ENCODE peak calls at places on chromosome 14, in six cellular contexts. One of them, this sample, is unnamed.
A peak's percentile ranks its signal among the peaks of the same experiment; 100 is the strongest.

GRCh38 chr14:22084393-22085281 is 411.0 kb upstream of the OR4E1 start:
- DNase-seq in uterus: no peak
- DNase-seq in CD4-positive, alpha-beta memory T cell: peak; percentile 45
- DNase-seq in heart right ventricle: peak; percentile 9
- DNase-seq in CD8-positive, alpha-beta T cell: no peak
- DNase-seq in IMR-90: peak; percentile 62
- DNase-seq in this sample: no peak

GRCh38 chr14:81269979-81270375 is 49.2 kb upstream of the GTF2A1 start:
- DNase-seq in uterus: no peak
- DNase-seq in CD4-positive, alpha-beta memory T cell: no peak
- DNase-seq in heart right ventricle: no peak
- DNase-seq in CD8-positive, alpha-beta T cell: no peak
- DNase-seq in IMR-90: no peak
- DNase-seq in this sample: no peak

GRCh38 chr14:76208340-76208739 is 56.6 kb downstream of the GPATCH2L start:
- DNase-seq in uterus: no peak
- DNase-seq in CD4-positive, alpha-beta memory T cell: no peak
- DNase-seq in heart right ventricle: no peak
- DNase-seq in CD8-positive, alpha-beta T cell: no peak
- DNase-seq in IMR-90: no peak
- DNase-seq in this sample: no peak

GRCh38 chr14:33799705-33800269 is 151.1 kb downstream of the EGLN3 start:
- DNase-seq in uterus: no peak
- DNase-seq in CD4-positive, alpha-beta memory T cell: no peak
- DNase-seq in heart right ventricle: no peak
- DNase-seq in CD8-positive, alpha-beta T cell: no peak
- DNase-seq in IMR-90: no peak
- DNase-seq in this sample: no peak

GRCh38 chr14:40682131-40682913 is 924.4 kb upstream of the LRFN5 start:
- DNase-seq in uterus: no peak
- DNase-seq in CD4-positive, alpha-beta memory T cell: no peak
- DNase-seq in heart right ventricle: no peak
- DNase-seq in CD8-positive, alpha-beta T cell: no peak
- DNase-seq in IMR-90: no peak
- DNase-seq in this sample: no peak

GRCh38 chr14:63438065-63438757 is 105.0 kb downstream of the PPP2R5E start:
- DNase-seq in uterus: peak; percentile 73
- DNase-seq in CD4-positive, alpha-beta memory T cell: peak; percentile 6
- DNase-seq in heart right ventricle: peak; percentile 68
- DNase-seq in CD8-positive, alpha-beta T cell: no peak
- DNase-seq in IMR-90: peak; percentile 92
- DNase-seq in this sample: no peak

GRCh38 chr14:74962059-74962458 is 6.7 kb upstream of the PGF start:
- DNase-seq in uterus: no peak
- DNase-seq in CD4-positive, alpha-beta memory T cell: no peak
- DNase-seq in heart right ventricle: no peak
- DNase-seq in CD8-positive, alpha-beta T cell: no peak
- DNase-seq in IMR-90: no peak
- DNase-seq in this sample: no peak

GRCh38 chr14:50763386-50764007 is 67.5 kb downstream of the NIN start:
- DNase-seq in uterus: no peak
- DNase-seq in CD4-positive, alpha-beta memory T cell: no peak
- DNase-seq in heart right ventricle: no peak
- DNase-seq in CD8-positive, alpha-beta T cell: no peak
- DNase-seq in IMR-90: peak; percentile 74
- DNase-seq in this sample: no peak

GRCh38 chr14:54567224-54567633 is 301 bp downstream of the SAMD4A start:
- DNase-seq in uterus: no peak
- DNase-seq in CD4-positive, alpha-beta memory T cell: no peak
- DNase-seq in heart right ventricle: peak; percentile 29
- DNase-seq in CD8-positive, alpha-beta T cell: no peak
- DNase-seq in IMR-90: no peak
- DNase-seq in this sample: no peak

GRCh38 chr14:66088661-66089060 is 397.5 kb upstream of the CCDC196 start:
- DNase-seq in uterus: no peak
- DNase-seq in CD4-positive, alpha-beta memory T cell: no peak
- DNase-seq in heart right ventricle: no peak
- DNase-seq in CD8-positive, alpha-beta T cell: no peak
- DNase-seq in IMR-90: no peak
- DNase-seq in this sample: no peak

GRCh38 chr14:34714320-34715107 is at the start of gene CFL2:
- DNase-seq in uterus: peak; percentile 83
- DNase-seq in CD4-positive, alpha-beta memory T cell: peak; percentile 72
- DNase-seq in heart right ventricle: peak; percentile 85
- DNase-seq in CD8-positive, alpha-beta T cell: peak; percentile 72
- DNase-seq in IMR-90: peak; percentile 52
- DNase-seq in this sample: peak; percentile 71

GRCh38 chr14:75259510-75259855 is 19.1 kb upstream of the FOS start:
- DNase-seq in uterus: no peak
- DNase-seq in CD4-positive, alpha-beta memory T cell: no peak
- DNase-seq in heart right ventricle: no peak
- DNase-seq in CD8-positive, alpha-beta T cell: no peak
- DNase-seq in IMR-90: peak; percentile 77
- DNase-seq in this sample: no peak

GRCh38 chr14:32561520-32561919 is 232.4 kb downstream of the AKAP6 start:
- DNase-seq in uterus: no peak
- DNase-seq in CD4-positive, alpha-beta memory T cell: no peak
- DNase-seq in heart right ventricle: no peak
- DNase-seq in CD8-positive, alpha-beta T cell: no peak
- DNase-seq in IMR-90: peak; percentile 50
- DNase-seq in this sample: no peak

GRCh38 chr14:33408291-33408690 is 469.6 kb downstream of the NPAS3 start:
- DNase-seq in uterus: no peak
- DNase-seq in CD4-positive, alpha-beta memory T cell: no peak
- DNase-seq in heart right ventricle: no peak
- DNase-seq in CD8-positive, alpha-beta T cell: no peak
- DNase-seq in IMR-90: no peak
- DNase-seq in this sample: no peak

GRCh38 chr14:74654931-74655330 is 42.9 kb upstream of the LTBP2 start:
- DNase-seq in uterus: no peak
- DNase-seq in CD4-positive, alpha-beta memory T cell: no peak
- DNase-seq in heart right ventricle: no peak
- DNase-seq in CD8-positive, alpha-beta T cell: no peak
- DNase-seq in IMR-90: no peak
- DNase-seq in this sample: no peak

GRCh38 chr14:24389266-24389855 is 9.4 kb upstream of the NYNRIN start:
- DNase-seq in uterus: no peak
- DNase-seq in CD4-positive, alpha-beta memory T cell: no peak
- DNase-seq in heart right ventricle: no peak
- DNase-seq in CD8-positive, alpha-beta T cell: no peak
- DNase-seq in IMR-90: peak; percentile 64
- DNase-seq in this sample: no peak

GRCh38 chr14:30283822-30284446 is 275.0 kb upstream of the G2E3 start:
- DNase-seq in uterus: no peak
- DNase-seq in CD4-positive, alpha-beta memory T cell: no peak
- DNase-seq in heart right ventricle: no peak
- DNase-seq in CD8-positive, alpha-beta T cell: no peak
- DNase-seq in IMR-90: peak; percentile 53
- DNase-seq in this sample: no peak

GRCh38 chr14:31921251-31921650 is 155.9 kb upstream of the ARHGAP5 start:
- DNase-seq in uterus: no peak
- DNase-seq in CD4-positive, alpha-beta memory T cell: no peak
- DNase-seq in heart right ventricle: no peak
- DNase-seq in CD8-positive, alpha-beta T cell: no peak
- DNase-seq in IMR-90: peak; percentile 22
- DNase-seq in this sample: no peak

GRCh38 chr14:33280646-33281045 is 342.0 kb downstream of the NPAS3 start:
- DNase-seq in uterus: no peak
- DNase-seq in CD4-positive, alpha-beta memory T cell: no peak
- DNase-seq in heart right ventricle: no peak
- DNase-seq in CD8-positive, alpha-beta T cell: no peak
- DNase-seq in IMR-90: no peak
- DNase-seq in this sample: no peak

GRCh38 chr14:34059925-34060746 is 109.3 kb upstream of the EGLN3 start:
- DNase-seq in uterus: peak; percentile 82
- DNase-seq in CD4-positive, alpha-beta memory T cell: peak; percentile 36
- DNase-seq in heart right ventricle: peak; percentile 75
- DNase-seq in CD8-positive, alpha-beta T cell: peak; percentile 48
- DNase-seq in IMR-90: peak; percentile 50
- DNase-seq in this sample: peak; percentile 34

GRCh38 chr14:50501642-50502041 is 30.7 kb downstream of the MAP4K5 start:
- DNase-seq in uterus: no peak
- DNase-seq in CD4-positive, alpha-beta memory T cell: no peak
- DNase-seq in heart right ventricle: no peak
- DNase-seq in CD8-positive, alpha-beta T cell: no peak
- DNase-seq in IMR-90: peak; percentile 81
- DNase-seq in this sample: no peak

GRCh38 chr14:76968621-76969063 is 59.9 kb downstream of the IRF2BPL start:
- DNase-seq in uterus: no peak
- DNase-seq in CD4-positive, alpha-beta memory T cell: no peak
- DNase-seq in heart right ventricle: no peak
- DNase-seq in CD8-positive, alpha-beta T cell: no peak
- DNase-seq in IMR-90: no peak
- DNase-seq in this sample: no peak

GRCh38 chr14:71452987-71453386 is 479.2 kb upstream of the RGS6 start:
- DNase-seq in uterus: no peak
- DNase-seq in CD4-positive, alpha-beta memory T cell: no peak
- DNase-seq in heart right ventricle: no peak
- DNase-seq in CD8-positive, alpha-beta T cell: no peak
- DNase-seq in IMR-90: no peak
- DNase-seq in this sample: no peak

GRCh38 chr14:89144642-89145041 is 272.4 kb downstream of the FOXN3 start:
- DNase-seq in uterus: no peak
- DNase-seq in CD4-positive, alpha-beta memory T cell: no peak
- DNase-seq in heart right ventricle: no peak
- DNase-seq in CD8-positive, alpha-beta T cell: no peak
- DNase-seq in IMR-90: no peak
- DNase-seq in this sample: no peak

GRCh38 chr14:66782853-66783252 is 274.9 kb downstream of the GPHN start:
- DNase-seq in uterus: no peak
- DNase-seq in CD4-positive, alpha-beta memory T cell: no peak
- DNase-seq in heart right ventricle: no peak
- DNase-seq in CD8-positive, alpha-beta T cell: no peak
- DNase-seq in IMR-90: no peak
- DNase-seq in this sample: no peak

GRCh38 chr14:22598896-22599244 is 770 bp downstream of the ABHD4 start:
- DNase-seq in uterus: peak; percentile 41
- DNase-seq in CD4-positive, alpha-beta memory T cell: peak; percentile 18
- DNase-seq in heart right ventricle: no peak
- DNase-seq in CD8-positive, alpha-beta T cell: peak; percentile 28
- DNase-seq in IMR-90: peak; percentile 71
- DNase-seq in this sample: no peak

GRCh38 chr14:92653162-92653651 is 95.2 kb downstream of the LGMN start:
- DNase-seq in uterus: no peak
- DNase-seq in CD4-positive, alpha-beta memory T cell: no peak
- DNase-seq in heart right ventricle: no peak
- DNase-seq in CD8-positive, alpha-beta T cell: peak; percentile 43
- DNase-seq in IMR-90: no peak
- DNase-seq in this sample: no peak

GRCh38 chr14:56580317-56580711 is 716 bp downstream of the TMEM260 start:
- DNase-seq in uterus: no peak
- DNase-seq in CD4-positive, alpha-beta memory T cell: no peak
- DNase-seq in heart right ventricle: no peak
- DNase-seq in CD8-positive, alpha-beta T cell: no peak
- DNase-seq in IMR-90: no peak
- DNase-seq in this sample: no peak

DNA sequence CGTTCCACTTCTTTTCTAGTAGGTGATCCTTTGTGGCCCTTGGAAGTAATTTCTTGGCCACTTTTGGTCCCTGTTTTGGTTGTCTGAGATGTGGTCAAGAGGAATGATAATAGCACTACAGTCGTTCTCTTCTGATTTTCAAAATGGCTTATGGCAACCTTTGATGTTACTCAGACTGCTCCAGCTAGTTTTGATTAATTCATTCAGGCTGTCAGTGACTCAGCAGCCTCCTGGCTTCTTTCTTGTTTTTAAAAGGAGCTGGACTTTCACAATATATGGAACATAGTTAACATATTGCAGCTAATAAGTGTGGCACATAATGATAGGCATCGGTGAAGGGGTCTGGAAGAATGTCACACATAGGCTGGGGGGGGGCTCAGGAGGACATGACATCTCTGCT is 47.3 kb downstream of the WDR20 start:
- DNase-seq in uterus: no peak
- DNase-seq in CD4-positive, alpha-beta memory T cell: no peak
- DNase-seq in heart right ventricle: no peak
- DNase-seq in CD8-positive, alpha-beta T cell: no peak
- DNase-seq in IMR-90: peak; percentile 87
- DNase-seq in this sample: no peak
- H3K4me1 ChIP-seq in uterus: peaks cover 11% of the 10 kb centered on the region
- H3K4me1 ChIP-seq in CD4-positive, alpha-beta memory T cell: peaks cover 33% of the 10 kb centered on the region
- H3K4me1 ChIP-seq in heart right ventricle: peaks cover 37% of the 10 kb centered on the region
- H3K4me1 ChIP-seq in CD8-positive, alpha-beta T cell: peaks cover 9% of the 10 kb centered on the region
- H3K4me1 ChIP-seq in IMR-90: peaks cover 13% of the 10 kb centered on the region
- H3K4me1 ChIP-seq in this sample: no peaks in the 10 kb centered on the region

GRCh38 chr14:99270491-99271287 is 1.3 kb downstream of the BCL11B start:
- DNase-seq in uterus: no peak
- DNase-seq in CD4-positive, alpha-beta memory T cell: peak; percentile 32
- DNase-seq in heart right ventricle: no peak
- DNase-seq in CD8-positive, alpha-beta T cell: peak; percentile 42
- DNase-seq in IMR-90: no peak
- DNase-seq in this sample: no peak
- H3K27me3 ChIP-seq in uterus: peaks cover 31% of the 10 kb centered on the region
- H3K27me3 ChIP-seq in CD4-positive, alpha-beta memory T cell: no peaks in the 10 kb centered on the region
- H3K27me3 ChIP-seq in heart right ventricle: peaks cover 93% of the 10 kb centered on the region
- H3K27me3 ChIP-seq in CD8-positive, alpha-beta T cell: no peaks in the 10 kb centered on the region
- H3K27me3 ChIP-seq in IMR-90: peaks cover 65% of the 10 kb centered on the region
- H3K27me3 ChIP-seq in this sample: no peaks in the 10 kb centered on the region

DNA sequence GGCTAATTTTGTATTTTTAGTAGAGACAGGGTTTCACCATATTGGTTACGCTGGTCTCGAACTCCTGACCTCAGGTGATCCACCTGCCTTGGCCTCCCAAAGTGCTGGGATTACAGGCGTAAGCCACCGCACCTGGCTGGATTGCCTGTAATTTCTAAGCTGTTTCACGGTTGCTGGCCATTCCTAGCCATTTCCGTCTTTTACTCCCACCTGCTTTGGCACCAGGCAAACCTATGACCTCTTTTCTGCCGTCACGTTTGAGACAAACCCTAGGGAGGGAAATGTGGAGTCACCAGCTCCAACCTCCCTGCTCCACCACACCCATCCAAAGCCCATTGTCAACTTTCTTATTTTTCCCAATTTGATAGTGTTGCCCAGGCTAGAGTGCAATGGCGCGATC is 1.2 kb downstream of the GPR132 start:
- DNase-seq in uterus: no peak
- DNase-seq in CD4-positive, alpha-beta memory T cell: no peak
- DNase-seq in heart right ventricle: no peak
- DNase-seq in CD8-positive, alpha-beta T cell: no peak
- DNase-seq in IMR-90: no peak
- DNase-seq in this sample: no peak
- H3K4me3 ChIP-seq in uterus: no peak overlapping the region
- H3K4me3 ChIP-seq in CD4-positive, alpha-beta memory T cell: peak overlapping the region; percentile 17
- H3K4me3 ChIP-seq in heart right ventricle: no peak overlapping the region
- H3K4me3 ChIP-seq in CD8-positive, alpha-beta T cell: peak overlapping the region; percentile 92
- H3K4me3 ChIP-seq in IMR-90: no peak overlapping the region
- H3K4me3 ChIP-seq in this sample: peak overlapping the region; percentile 89

GRCh38 chr14:61474671-61475070 is 153.3 kb downstream of the PRKCH start:
- DNase-seq in uterus: no peak
- DNase-seq in CD4-positive, alpha-beta memory T cell: no peak
- DNase-seq in heart right ventricle: no peak
- DNase-seq in CD8-positive, alpha-beta T cell: no peak
- DNase-seq in IMR-90: no peak
- DNase-seq in this sample: no peak
- H3K4me1 ChIP-seq in uterus: no peaks in the 10 kb centered on the region
- H3K4me1 ChIP-seq in CD4-positive, alpha-beta memory T cell: peaks cover 98% of the 10 kb centered on the region
- H3K4me1 ChIP-seq in heart right ventricle: peaks cover 78% of the 10 kb centered on the region
- H3K4me1 ChIP-seq in CD8-positive, alpha-beta T cell: peaks cover 95% of the 10 kb centered on the region
- H3K4me1 ChIP-seq in IMR-90: peaks cover 48% of the 10 kb centered on the region
- H3K4me1 ChIP-seq in this sample: peaks cover 93% of the 10 kb centered on the region